ENCODE peak calls at places on chromosome 19, in five cellular contexts. One of them, this sample, is unnamed.

GRCh38 chr19:55255618-55256423 is 3.0 kb downstream of the PPP6R1 start:
- DNase-seq in fibroblast of the conjunctiva: no peak
- DNase-seq in T-helper 1 cell: no peak
- DNase-seq in endodermal cell: no peak
- DNase-seq in AG04450: no peak
- DNase-seq in this sample: no peak

GRCh38 chr19:28009696-28010095 is 1203.3 kb downstream of the UQCRFS1 start:
- DNase-seq in fibroblast of the conjunctiva: no peak
- DNase-seq in AG04450: no peak
- DNase-seq in endodermal cell: no peak
- DNase-seq in T-helper 1 cell: no peak
- DNase-seq in this sample: no peak

GRCh38 chr19:7507884-7508283 is 8.0 kb upstream of the ZNF358 start:
- DNase-seq in endodermal cell: peak; percentile 96
- DNase-seq in T-helper 1 cell: no peak
- DNase-seq in fibroblast of the conjunctiva: peak; percentile 75
- DNase-seq in AG04450: peak; percentile 37
- DNase-seq in this sample: no peak

GRCh38 chr19:18865106-18865972 is 30.6 kb downstream of the CERS1 start:
- DNase-seq in AG04450: no peak
- DNase-seq in T-helper 1 cell: no peak
- DNase-seq in fibroblast of the conjunctiva: no peak
- DNase-seq in endodermal cell: no peak
- DNase-seq in this sample: no peak

GRCh38 chr19:4506449-4507149 is 11.7 kb downstream of the PLIN4 start:
- DNase-seq in AG04450: peak; percentile 8
- DNase-seq in fibroblast of the conjunctiva: no peak
- DNase-seq in T-helper 1 cell: no peak
- DNase-seq in endodermal cell: no peak
- DNase-seq in this sample: no peak

GRCh38 chr19:16293133-16294085 is 31.2 kb upstream of the KLF2 start:
- DNase-seq in T-helper 1 cell: no peak
- DNase-seq in AG04450: peak; percentile 96
- DNase-seq in fibroblast of the conjunctiva: peak; percentile 86
- DNase-seq in endodermal cell: no peak
- DNase-seq in this sample: peak; percentile 46

GRCh38 chr19:46753420-46754155 is 7.3 kb upstream of the STRN4 start:
- DNase-seq in AG04450: no peak
- DNase-seq in T-helper 1 cell: no peak
- DNase-seq in fibroblast of the conjunctiva: no peak
- DNase-seq in endodermal cell: peak; percentile 93
- DNase-seq in this sample: no peak

GRCh38 chr19:5700455-5701092 is 10.5 kb downstream of the RPL36 start:
- DNase-seq in endodermal cell: no peak
- DNase-seq in AG04450: no peak
- DNase-seq in T-helper 1 cell: no peak
- DNase-seq in fibroblast of the conjunctiva: no peak
- DNase-seq in this sample: no peak

GRCh38 chr19:33158365-33158764 is 26.5 kb downstream of the WDR88 start:
- DNase-seq in T-helper 1 cell: no peak
- DNase-seq in endodermal cell: peak; percentile 6
- DNase-seq in fibroblast of the conjunctiva: no peak
- DNase-seq in AG04450: no peak
- DNase-seq in this sample: no peak

GRCh38 chr19:29660835-29661234 is 4.4 kb upstream of the PLEKHF1 start:
- DNase-seq in endodermal cell: no peak
- DNase-seq in AG04450: no peak
- DNase-seq in T-helper 1 cell: no peak
- DNase-seq in fibroblast of the conjunctiva: no peak
- DNase-seq in this sample: no peak

GRCh38 chr19:7722231-7722651 is 9.7 kb downstream of the CLEC4G start:
- DNase-seq in endodermal cell: no peak
- DNase-seq in T-helper 1 cell: no peak
- DNase-seq in AG04450: no peak
- DNase-seq in fibroblast of the conjunctiva: no peak
- DNase-seq in this sample: no peak

GRCh38 chr19:40521276-40521675 is 54.5 kb downstream of the SPTBN4 start:
- DNase-seq in AG04450: no peak
- DNase-seq in endodermal cell: no peak
- DNase-seq in T-helper 1 cell: no peak
- DNase-seq in fibroblast of the conjunctiva: no peak
- DNase-seq in this sample: no peak

GRCh38 chr19:3075605-3076431 is 13.5 kb upstream of the TLE5 start:
- DNase-seq in fibroblast of the conjunctiva: no peak
- DNase-seq in T-helper 1 cell: peak; percentile 51
- DNase-seq in endodermal cell: peak; percentile 91
- DNase-seq in AG04450: no peak
- DNase-seq in this sample: no peak

GRCh38 chr19:1116726-1117581 is 13.2 kb downstream of the GPX4 start:
- DNase-seq in AG04450: no peak
- DNase-seq in T-helper 1 cell: no peak
- DNase-seq in endodermal cell: peak; percentile 73
- DNase-seq in fibroblast of the conjunctiva: no peak
- DNase-seq in this sample: no peak

GRCh38 chr19:42288411-42288810 is 13.5 kb upstream of the PRR19 start:
- DNase-seq in endodermal cell: no peak
- DNase-seq in T-helper 1 cell: no peak
- DNase-seq in fibroblast of the conjunctiva: no peak
- DNase-seq in AG04450: no peak
- DNase-seq in this sample: no peak

GRCh38 chr19:2795827-2796658 is 10.7 kb downstream of the THOP1 start:
- DNase-seq in AG04450: no peak
- DNase-seq in fibroblast of the conjunctiva: no peak
- DNase-seq in endodermal cell: no peak
- DNase-seq in T-helper 1 cell: no peak
- DNase-seq in this sample: no peak

GRCh38 chr19:1038995-1039645 is 787 bp upstream of the ABCA7 start:
- DNase-seq in fibroblast of the conjunctiva: no peak
- DNase-seq in AG04450: no peak
- DNase-seq in T-helper 1 cell: no peak
- DNase-seq in endodermal cell: peak; percentile 76
- DNase-seq in this sample: no peak